ENCODE peak calls at places on chromosome X, in four cellular contexts. Z is prostate gland; J is GM23248; L is CD8-positive, alpha-beta T cell. N is an unnamed sample. For H3K4me1, the result is how much of the 10 kb centered on the place peaks cover.

GRCh38 chrX:1012678-1013300 is 199.7 kb downstream of the CRLF2 start:
- DNase-seq in Z (no peak), J (no peak), L (no peak), N (no peak)

GRCh38 chrX:30196322-30196721 is 19.0 kb upstream of the MAGEB2 start:
- DNase-seq in Z (no peak), J (peak), L (no peak), N (no peak)

GRCh38 chrX:68881911-68882310 is 53.1 kb downstream of the EFNB1 start:
- DNase-seq in Z (no peak), J (no peak), L (no peak), N (no peak)

GRCh38 chrX:154714925-154715324 is 36.0 kb downstream of the GAB3 start:
- DNase-seq in Z (peak), J (peak), L (peak), N (peak)

GRCh38 chrX:82125103-82125502 is 923.2 kb downstream of the SH3BGRL start:
- DNase-seq in Z (no peak), J (no peak), L (no peak), N (no peak)

GRCh38 chrX:29652484-29652883 is 562.9 kb upstream of the MAGEB2 start:
- DNase-seq in Z (no peak), J (peak), L (no peak), N (no peak)

GRCh38 chrX:45806410-45807121 is 605.9 kb upstream of the DIPK2B start:
- DNase-seq in Z (no peak), J (peak), L (peak), N (peak)

GRCh38 chrX:144275403-144275802 is 391.5 kb downstream of the UBE2NL start:
- DNase-seq in Z (no peak), J (no peak), L (no peak), N (no peak)

GRCh38 chrX:17033225-17033624 is 86.8 kb downstream of the REPS2 start:
- DNase-seq in Z (no peak), J (no peak), L (no peak), N (no peak)

GRCh38 chrX:150182176-150182575 is 180.9 kb upstream of the MAMLD1 start:
- DNase-seq in Z (no peak), J (peak), L (no peak), N (no peak)

GRCh38 chrX:117376460-117376859 is 740.1 kb downstream of the KLHL13 start:
- DNase-seq in Z (no peak), J (no peak), L (no peak), N (no peak)

GRCh38 chrX:124805486-124805885 is 459.1 kb downstream of the SH2D1A start:
- DNase-seq in Z (no peak), J (no peak), L (no peak), N (no peak)

GRCh38 chrX:124504106-124504983 is 158.0 kb downstream of the SH2D1A start:
- DNase-seq in Z (no peak), J (no peak), L (no peak), N (no peak)

GRCh38 chrX:20312018-20312417 is 45.3 kb upstream of the RPS6KA3 start:
- DNase-seq in Z (no peak), J (no peak), L (no peak), N (no peak)

GRCh38 chrX:135112096-135112729 is 8.1 kb downstream of the ETDB start:
- DNase-seq in Z (no peak), J (peak), L (peak), N (no peak)

GRCh38 chrX:153807976-153808375 is 13.5 kb downstream of the SSR4 start:
- DNase-seq in Z (no peak), J (no peak), L (no peak), N (no peak)

GRCh38 chrX:9902651-9903050 is 64.5 kb upstream of the CLDN34 start:
- DNase-seq in Z (peak), J (peak), L (no peak), N (no peak)

GRCh38 chrX:9091253-9091652 is 57.3 kb upstream of the FAM9B start:
- DNase-seq in Z (no peak), J (no peak), L (no peak), N (no peak)

GRCh38 chrX:34918856-34919255 is 23.7 kb upstream of the FAM47B start:
- DNase-seq in Z (peak), J (peak), L (no peak), N (no peak)

GRCh38 chrX:20029728-20030127 is 38.9 kb upstream of the BCLAF3 start:
- DNase-seq in Z (peak), J (no peak), L (no peak), N (no peak)

GRCh38 chrX:44012484-44013096 is 39.4 kb upstream of the NDP start:
- DNase-seq in Z (no peak), J (peak), L (peak), N (no peak)

GRCh38 chrX:104195489-104196084 is 29.3 kb downstream of the FAM199X start:
- DNase-seq in Z (no peak), J (peak), L (no peak), N (peak)

GRCh38 chrX:10603612-10604011 is 16.8 kb downstream of the MID1 start:
- DNase-seq in Z (no peak), J (no peak), L (no peak), N (no peak)

GRCh38 chrX:39157796-39158195 is 356.5 kb downstream of the MID1IP1 start:
- DNase-seq in Z (no peak), J (no peak), L (no peak), N (no peak)

GRCh38 chrX:81174286-81174685 is 27.4 kb downstream of the HMGN5 start:
- DNase-seq in Z (no peak), J (peak), L (no peak), N (peak)

GRCh38 chrX:41526925-41527324 is 79.8 kb downstream of the NYX start:
- DNase-seq in Z (no peak), J (peak), L (no peak), N (no peak)

GRCh38 chrX:46777971-46778810 is 19.3 kb upstream of the SLC9A7 start:
- DNase-seq in Z (no peak), J (peak), L (no peak), N (no peak)

GRCh38 chrX:154980330-154981115 is 42.0 kb downstream of the F8 start:
- DNase-seq in Z (peak), J (peak), L (peak), N (peak)

GRCh38 chrX:23344208-23344903 is 9.7 kb downstream of the PTCHD1 start:
- DNase-seq in Z (no peak), J (no peak), L (no peak), N (no peak)

GRCh38 chrX:99703467-99703866 is 706.6 kb downstream of the PCDH19 start:
- DNase-seq in Z (no peak), J (no peak), L (no peak), N (no peak)

GRCh38 chrX:74458738-74459137 is 37.4 kb downstream of the SLC16A2 start:
- DNase-seq in Z (no peak), J (peak), L (no peak), N (no peak)

GRCh38 chrX:3811331-3812311 is 98.2 kb upstream of the PRKX start:
- DNase-seq in Z (no peak), J (peak), L (peak), N (peak)

GRCh38 chrX:18733273-18733672 is 25.8 kb downstream of the PPEF1 start:
- DNase-seq in Z (no peak), J (no peak), L (no peak), N (no peak)

GRCh38 chrX:107775734-107776511 is at the start of gene TSC22D3:
- DNase-seq in Z (peak), J (peak), L (peak), N (peak)

GRCh38 chrX:155857561-155857960 is 23.6 kb upstream of the VAMP7 start:
- DNase-seq in Z (no peak), J (peak), L (no peak), N (no peak)

GRCh38 chrX:104564921-104565703 is 887 bp upstream of the IL1RAPL2 start:
- DNase-seq in Z (no peak), J (peak), L (no peak), N (no peak)

DNA sequence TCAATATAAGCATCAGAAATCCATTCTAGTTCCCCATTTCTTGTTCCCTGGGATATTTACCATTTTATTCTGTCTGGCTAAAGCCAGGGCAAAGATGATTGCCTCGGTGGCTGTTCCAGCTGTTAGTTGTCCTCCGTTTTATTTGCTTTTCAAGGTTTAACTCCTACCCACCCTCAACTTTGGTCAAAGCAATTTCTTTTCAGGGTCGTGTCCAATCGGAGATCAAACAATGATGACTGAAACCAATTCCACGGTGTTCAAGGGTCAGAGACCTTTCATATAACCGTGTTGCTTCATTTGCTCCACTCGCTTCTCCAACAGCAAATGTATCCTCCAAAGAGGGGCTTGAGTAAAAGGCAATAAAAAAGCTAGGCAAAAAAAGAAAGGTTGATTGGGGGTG is 193.5 kb upstream of the FTHL17 start:
- DNase-seq in Z (no peak), J (no peak), L (no peak), N (no peak)
- H3K4me3 ChIP-seq in Z (peak), J (no peak), L (no peak), N (no peak)

GRCh38 chrX:13694359-13694758 is 5.4 kb downstream of the RAB9A start:
- DNase-seq in Z (no peak), J (peak), L (no peak), N (no peak)
- H3K4me1 ChIP-seq in Z (under half), J (under half), L (under half), N (half or more)

GRCh38 chrX:6223516-6223915 is 5.2 kb downstream of the NLGN4X start:
- DNase-seq in Z (no peak), J (no peak), L (no peak), N (no peak)

GRCh38 chrX:6226053-6226645 is 2.5 kb downstream of the NLGN4X start:
- DNase-seq in Z (no peak), J (no peak), L (no peak), N (no peak)

GRCh38 chrX:6227445-6227820 is 1.2 kb downstream of the NLGN4X start:
- DNase-seq in Z (no peak), J (no peak), L (no peak), N (no peak)

GRCh38 chrX:6226646-6227444 is 1.8 kb downstream of the NLGN4X start:
- DNase-seq in Z (no peak), J (no peak), L (no peak), N (no peak)

GRCh38 chrX:6225307-6226052 is 3.2 kb downstream of the NLGN4X start:
- DNase-seq in Z (no peak), J (no peak), L (no peak), N (no peak)
- H3K4me3 ChIP-seq in Z (no peak), J (no peak), L (no peak), N (no peak)

GRCh38 chrX:119757646-119757978 is 776 bp upstream of the SOWAHD start:
- DNase-seq in Z (no peak), J (no peak), L (no peak), N (no peak)

GRCh38 chrX:119755981-119756533 is 2.3 kb upstream of the SOWAHD start:
- DNase-seq in Z (no peak), J (no peak), L (peak), N (peak)

GRCh38 chrX:119757979-119758681 is at the start of gene SOWAHD:
- DNase-seq in Z (no peak), J (peak), L (peak), N (peak)

GRCh38 chrX:119758682-119759332 is 419 bp downstream of the SOWAHD start:
- DNase-seq in Z (no peak), J (peak), L (peak), N (peak)

GRCh38 chrX:119756926-119757635 is 1.3 kb upstream of the SOWAHD start:
- DNase-seq in Z (no peak), J (no peak), L (no peak), N (no peak)
- H3K4me1 ChIP-seq in Z (under half), J (under half), L (half or more), N (under half)

DNA sequence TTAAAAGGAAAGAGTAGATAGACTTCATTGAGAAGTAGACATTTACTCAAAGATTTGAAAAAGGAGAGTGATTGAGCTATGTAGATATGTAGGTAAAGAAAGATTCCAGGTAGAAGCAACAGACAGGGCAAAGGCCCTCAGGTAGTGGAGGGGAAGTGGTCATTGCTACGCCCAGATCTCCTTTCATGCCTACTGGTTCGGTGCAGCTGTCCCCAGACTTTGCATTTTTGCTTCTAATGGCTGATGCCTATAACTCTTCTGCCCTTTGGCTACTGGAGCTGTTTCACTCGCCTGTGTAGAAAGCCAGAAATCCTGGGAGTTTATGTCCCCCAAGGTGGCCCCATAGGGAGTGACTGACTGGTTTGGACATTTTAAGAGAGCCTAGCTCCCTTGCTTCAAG is 16.9 kb upstream of the ARMCX2 start:
- DNase-seq in Z (no peak), J (no peak), L (no peak), N (no peak)
- H3K4me3 ChIP-seq in Z (no peak), J (no peak), L (no peak), N (no peak)